ENCODE peak calls at places on chromosomes 12 and 14, in nine cellular contexts. A, U, B, J, K, N, W, V and Q are unnamed samples.

GRCh38 chr12:19435831-19436497 is 3.3 kb upstream of the AEBP2 start:
- DNase-seq in B (no peak), W (no peak), K (no peak), A (no peak), N (no peak), U (no peak), V (no peak), J (no peak), Q (no peak)

GRCh38 chr12:107670999-107671643 is 14.5 kb upstream of the PWP1 start:
- DNase-seq in K (peak), J (peak), U (peak), W (peak), A (peak), B (no peak), V (peak), N (no peak), Q (peak)

GRCh38 chr12:79891506-79892162 is 43.3 kb downstream of the PPP1R12A start:
- DNase-seq in K (no peak), V (peak), W (peak), U (no peak), B (no peak), A (no peak), N (no peak), J (no peak), Q (no peak)

GRCh38 chr14:68231832-68232642 is 412.5 kb downstream of the RAD51B start:
- DNase-seq in J (no peak), K (no peak), V (no peak), A (no peak), B (no peak), N (no peak), U (no peak), W (peak), Q (no peak)

GRCh38 chr12:102063066-102063465 is 1.3 kb upstream of the WASHC3 start:
- DNase-seq in U (no peak), J (no peak), V (no peak), A (no peak), K (no peak), B (no peak), W (no peak), N (no peak), Q (no peak)

GRCh38 chr14:61435563-61436337 is 114.4 kb downstream of the PRKCH start:
- DNase-seq in U (no peak), A (no peak), J (no peak), W (peak), B (no peak), V (no peak), K (no peak), N (no peak), Q (no peak)

GRCh38 chr12:1350055-1350933 is 244.1 kb downstream of the FBXL14 start:
- DNase-seq in W (peak), K (no peak), A (no peak), B (no peak), U (peak), N (no peak), V (peak), J (no peak), Q (no peak)

GRCh38 chr12:58966939-58967338 is 46.6 kb upstream of the LRIG3 start:
- DNase-seq in J (no peak), B (no peak), A (no peak), U (no peak), W (peak), K (no peak), N (no peak), V (peak), Q (no peak)

GRCh38 chr12:76329163-76329562 is 19.1 kb downstream of the BBS10 start:
- DNase-seq in V (peak), N (no peak), W (peak), B (no peak), A (no peak), U (peak), J (no peak), K (no peak), Q (no peak)

GRCh38 chr14:32313977-32314376 is 15.1 kb upstream of the AKAP6 start:
- DNase-seq in U (no peak), N (no peak), V (no peak), W (no peak), A (no peak), B (peak), K (no peak), J (no peak), Q (no peak)

GRCh38 chr14:50943261-50943942 is 881 bp downstream of the PYGL start:
- DNase-seq in A (no peak), W (peak), B (no peak), J (no peak), N (peak), U (peak), V (peak), K (no peak), Q (peak)

GRCh38 chr12:21190016-21190415 is 59.0 kb downstream of the SLCO1B1 start:
- DNase-seq in V (no peak), A (no peak), N (no peak), J (no peak), K (no peak), W (no peak), U (no peak), B (no peak), Q (no peak)

GRCh38 chr14:32941668-32942065 is 3.0 kb downstream of the NPAS3 start:
- DNase-seq in J (no peak), B (no peak), W (no peak), A (no peak), U (no peak), V (no peak), N (no peak), K (no peak), Q (no peak)